ENCODE peak calls at places on chromosomes 6 and 20, in seven cellular contexts. Q is ovary, R is uterus, Z is stomach, Y is heart left ventricle, L is endothelial cell of umbilical vein, M is spleen. E is an unnamed sample.

GRCh38 chr6:53306819-53307347 is 41.9 kb downstream of the ELOVL5 start:
- DNase-seq in R (no peak), L (peak; percentile 30), Z (no peak), Q (no peak), Y (no peak), M (no peak), E (peak; percentile 65)

GRCh38 chr20:4645621-4646020 is 76.1 kb upstream of the PRND start:
- DNase-seq in M (no peak), R (no peak), Q (no peak), Z (no peak), L (no peak), Y (no peak), E (no peak)

GRCh38 chr6:170174771-170175643 is 115.9 kb downstream of the DLL1 start:
- DNase-seq in Y (no peak), M (peak; percentile 65), L (no peak), Z (no peak), R (no peak), Q (peak; percentile 44), E (no peak)

GRCh38 chr6:144263786-144264185 is 21.3 kb upstream of the UTRN start:
- DNase-seq in Q (no peak), Z (no peak), R (no peak), L (no peak), Y (no peak), M (no peak), E (no peak)

GRCh38 chr6:44667226-44667625 is 279.7 kb downstream of the CDC5L start:
- DNase-seq in Y (no peak), Z (no peak), Q (no peak), L (no peak), M (no peak), R (no peak), E (peak; percentile 46)

GRCh38 chr6:107647439-107647948 is 157.6 kb downstream of the SOBP start:
- DNase-seq in R (no peak), M (no peak), Z (no peak), Y (no peak), L (no peak), Q (no peak), E (no peak)

GRCh38 chr6:40713002-40713719 is 126.0 kb upstream of the LRFN2 start:
- DNase-seq in R (no peak), Z (no peak), L (no peak), M (no peak), Q (no peak), Y (no peak), E (no peak)

GRCh38 chr6:1757133-1757532 is 147.4 kb downstream of the FOXC1 start:
- DNase-seq in M (no peak), Q (no peak), L (no peak), Z (no peak), R (no peak), Y (no peak), E (no peak)

GRCh38 chr20:310645-311044 is 13.3 kb downstream of the ZCCHC3 start:
- DNase-seq in M (no peak), L (no peak), Q (no peak), Z (no peak), R (no peak), Y (no peak), E (no peak)

GRCh38 chr6:129492260-129492659 is 217.7 kb downstream of the ARHGAP18 start:
- DNase-seq in Z (no peak), R (no peak), M (no peak), L (no peak), Y (no peak), Q (no peak), E (no peak)

GRCh38 chr6:35427435-35427834 is 24.7 kb upstream of the FANCE start:
- DNase-seq in Q (no peak), L (no peak), R (no peak), M (no peak), Y (no peak), Z (no peak), E (no peak)

GRCh38 chr6:119526609-119527605 is 177.3 kb upstream of the MAN1A1 start:
- DNase-seq in Z (no peak), R (no peak), M (no peak), Q (no peak), Y (no peak), L (no peak), E (no peak)

GRCh38 chr6:16150098-16150497 is 21.2 kb downstream of the MYLIP start:
- DNase-seq in Z (no peak), R (no peak), M (no peak), L (no peak), Q (no peak), Y (no peak), E (no peak)

GRCh38 chr6:95431637-95432228 is 145.6 kb upstream of the MANEA start:
- DNase-seq in R (no peak), L (peak; percentile 64), M (no peak), Z (peak; percentile 61), Y (no peak), Q (peak; percentile 25), E (no peak)

GRCh38 chr6:75472885-75473284 is 20.7 kb downstream of the FILIP1 start:
- DNase-seq in L (no peak), Q (no peak), M (no peak), Y (no peak), R (no peak), Z (no peak), E (no peak)

GRCh38 chr6:169971171-169971861 is 219.9 kb downstream of the ERMARD start:
- DNase-seq in L (no peak), Y (peak; percentile 12), Z (peak; percentile 20), Q (peak; percentile 10), R (no peak), M (peak; percentile 73), E (no peak)

GRCh38 chr6:122400121-122400450 is 634 bp downstream of the HSF2 start:
- DNase-seq in L (no peak), Y (peak; percentile 46), Q (no peak), M (no peak), Z (no peak), R (no peak), E (no peak)

GRCh38 chr6:7707787-7708186 is 18.1 kb upstream of the BMP6 start:
- DNase-seq in Y (no peak), Q (no peak), R (no peak), L (no peak), Z (no peak), M (no peak), E (no peak)

GRCh38 chr6:148365037-148365436 is 22.4 kb downstream of the SASH1 start:
- DNase-seq in L (no peak), Z (no peak), Q (no peak), M (no peak), Y (no peak), R (no peak), E (no peak)

GRCh38 chr20:58550661-58551060 is 35.5 kb upstream of the APCDD1L start:
- DNase-seq in Q (no peak), L (peak; percentile 86), Z (peak; percentile 23), M (no peak), R (no peak), Y (no peak), E (no peak)

GRCh38 chr6:93992976-93993375 is 573.6 kb upstream of the EPHA7 start:
- DNase-seq in Z (no peak), R (no peak), Y (no peak), L (peak; percentile 1), Q (no peak), M (no peak), E (no peak)

GRCh38 chr6:36925809-36926208 is 28.7 kb upstream of the PI16 start:
- DNase-seq in L (no peak), M (no peak), Z (no peak), R (no peak), Q (no peak), Y (no peak), E (no peak)
- TF ChIP-seq POLR2A in L (no peak), M (no peak), Z (no peak), R (no peak), Q (no peak), Y (no peak), E (no peak)

GRCh38 chr6:69867075-69867911 is 937 bp downstream of the COL19A1 start:
- DNase-seq in Z (peak; percentile 62), Y (peak; percentile 65), R (peak; percentile 33), Q (peak; percentile 30), M (peak; percentile 93), L (peak; percentile 30), E (no peak)
- TF ChIP-seq POLR2A in Z (no peak), Y (no peak), R (no peak), Q (no peak), M (no peak), L (no peak), E (no peak)

DNA sequence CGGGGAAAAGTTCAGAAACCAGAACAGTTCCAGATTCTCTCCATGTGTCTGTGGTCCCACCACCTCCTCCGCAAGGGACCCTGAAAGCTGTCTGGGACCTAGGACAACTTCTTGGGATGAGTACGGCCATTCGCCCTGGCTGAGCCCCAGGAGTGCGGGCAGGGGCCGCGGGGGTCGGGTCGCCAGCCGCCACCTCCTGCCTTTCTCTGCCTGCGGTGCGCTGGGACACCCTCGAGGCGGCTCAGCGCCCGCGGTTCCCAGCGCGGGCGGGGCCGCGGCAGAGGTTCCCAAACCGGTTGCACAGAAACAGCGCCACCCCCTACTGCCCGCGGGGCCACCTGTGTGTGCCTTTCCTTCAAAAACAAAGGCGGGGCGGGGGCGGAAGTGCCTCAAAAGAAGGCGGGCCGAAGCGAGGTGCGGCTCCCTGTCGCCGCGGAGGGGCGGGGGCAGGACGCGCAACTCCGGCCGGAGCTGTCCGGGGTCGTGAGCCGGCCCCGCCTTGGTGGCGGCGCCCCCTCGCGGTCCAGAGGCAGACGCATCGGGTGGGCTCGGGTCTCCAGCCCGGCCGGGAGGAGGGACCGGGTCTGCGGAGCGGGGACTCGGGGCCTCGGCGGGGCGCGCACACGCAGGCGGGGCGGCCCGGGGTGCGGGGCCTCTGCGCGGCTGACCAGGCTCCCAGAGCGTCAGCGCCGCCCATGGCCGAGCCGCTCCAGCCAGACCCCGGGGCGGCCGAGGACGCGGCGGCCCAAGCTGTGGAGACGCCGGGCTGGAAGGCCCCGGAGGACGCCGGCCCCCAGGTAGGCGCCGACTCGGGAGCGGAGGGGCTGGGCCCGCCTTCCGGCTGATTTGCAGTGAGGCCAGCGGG is at the start of gene HEBP2:
- DNase-seq in R (peak; percentile 92), L (peak; percentile 86), Q (peak; percentile 92), M (peak; percentile 99), Z (peak; percentile 97), Y (peak; percentile 97), E (peak; percentile 76)
- TF ChIP-seq POLR2A in R (peak; percentile 85), L (peak; percentile 61), Q (peak; percentile 52), M (peak; percentile 53), Z (no peak), Y (peak; percentile 84), E (peak; percentile 47)

DNA sequence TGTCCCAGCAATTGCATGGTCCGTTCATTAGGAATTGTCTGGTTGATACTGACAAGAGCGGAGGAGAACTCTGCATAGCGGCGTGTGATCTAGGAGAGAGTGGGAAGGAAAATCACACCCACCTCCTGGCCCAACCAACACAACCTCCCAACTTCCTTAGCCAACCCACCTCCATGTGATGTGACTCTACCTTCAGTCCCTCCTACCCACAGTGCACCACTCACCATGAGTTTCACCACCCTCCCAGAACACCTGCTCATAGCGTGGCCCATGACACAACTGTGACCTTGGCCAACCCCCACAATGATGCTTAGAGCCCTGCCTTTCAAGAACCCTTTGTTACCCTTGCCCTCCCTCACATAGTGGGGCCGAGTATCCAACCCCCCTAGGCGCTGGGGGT is 7.7 kb downstream of the VPS52 start:
- DNase-seq in R (no peak), M (peak; percentile 13), Y (no peak), L (no peak), Q (no peak), Z (no peak), E (no peak)
- TF ChIP-seq POLR2A in R (no peak), M (no peak), Y (no peak), L (no peak), Q (no peak), Z (no peak), E (no peak)

GRCh38 chr20:40991181-40991889 is 37.3 kb upstream of the TOP1 start:
- DNase-seq in L (peak; percentile 74), Q (no peak), Z (no peak), R (no peak), Y (no peak), M (peak; percentile 86), E (no peak)
- TF ChIP-seq POLR2A in L (no peak), Q (no peak), Z (no peak), R (no peak), Y (no peak), M (peak; percentile 66), E (no peak)